ENCODE peak calls at places on chromosomes 7 and 10, in six cellular contexts. L is fibroblast of lung, I is transverse colon, Y is astrocyte, A is heart left ventricle, T is uterus. O is an unnamed sample. For H3K36me3 and H3K4me1, the result is how much of the 10 kb centered on the place peaks cover.

GRCh38 chr7:130152270-130153141 is 52.7 kb downstream of the TMEM209 start:
- DNase-seq in A (no peak), T (no peak), I (no peak), L (peak), Y (peak), O (no peak)

GRCh38 chr10:3892440-3893101 is 107.6 kb upstream of the KLF6 start:
- DNase-seq in Y (peak), L (peak), T (no peak), I (no peak), A (no peak), O (no peak)

GRCh38 chr7:45015313-45015712 is 15.3 kb downstream of the CCM2 start:
- DNase-seq in Y (no peak), L (no peak), A (no peak), T (no peak), I (no peak), O (no peak)

GRCh38 chr7:100897111-100897608 is 1.5 kb upstream of the ACHE start:
- DNase-seq in I (peak), L (no peak), Y (no peak), A (peak), T (no peak), O (peak)

GRCh38 chr7:77538186-77538907 is 1.3 kb downstream of the PTPN12 start:
- DNase-seq in L (peak), A (peak), Y (peak), T (peak), I (peak), O (peak)

GRCh38 chr10:69696073-69696731 is 66.2 kb downstream of the FAM241B start:
- DNase-seq in Y (peak), T (no peak), L (peak), A (no peak), I (no peak), O (peak)

GRCh38 chr10:115918812-115919211 is 354.2 kb downstream of the GFRA1 start:
- DNase-seq in I (no peak), T (no peak), L (peak), Y (peak), A (no peak), O (no peak)

GRCh38 chr10:127563718-127564553 is 14.8 kb downstream of the NPS start:
- DNase-seq in Y (no peak), A (no peak), L (no peak), T (no peak), I (peak), O (peak)

GRCh38 chr7:51366930-51367613 is 50.5 kb upstream of the COBL start:
- DNase-seq in I (peak), Y (peak), A (no peak), T (no peak), L (peak), O (peak)

GRCh38 chr10:43946445-43946844 is 297.8 kb upstream of the ZNF32 start:
- DNase-seq in A (no peak), T (no peak), L (no peak), I (no peak), Y (no peak), O (no peak)

GRCh38 chr7:135327458-135327857 is 93.8 kb downstream of the STRA8 start:
- DNase-seq in A (no peak), L (no peak), Y (no peak), T (no peak), I (no peak), O (no peak)

GRCh38 chr7:35465791-35466336 is 212.0 kb upstream of the TBX20 start:
- DNase-seq in Y (no peak), L (no peak), A (peak), T (no peak), I (no peak), O (no peak)

GRCh38 chr10:46309511-46310142 is 22.8 kb downstream of the ANTXRL start:
- DNase-seq in L (no peak), I (peak), A (no peak), Y (no peak), T (no peak), O (no peak)

GRCh38 chr7:18655969-18656761 is 160.6 kb downstream of the HDAC9 start:
- DNase-seq in A (no peak), L (no peak), I (no peak), Y (no peak), T (no peak), O (no peak)

GRCh38 chr7:93765475-93765874 is 125.1 kb downstream of the TFPI2 start:
- DNase-seq in T (no peak), Y (no peak), I (no peak), L (no peak), A (no peak), O (no peak)

GRCh38 chr7:131733604-131734003 is 177.2 kb upstream of the PODXL start:
- DNase-seq in Y (no peak), I (no peak), T (no peak), A (no peak), L (no peak), O (no peak)

GRCh38 chr7:151223728-151224127 is 3.3 kb downstream of the ABCF2 start:
- DNase-seq in Y (no peak), I (no peak), L (no peak), T (no peak), A (no peak), O (no peak)
- H3K36me3 ChIP-seq in Y (under half), I (under half), L (under half), T (under half), A (half or more), O (under half)

DNA sequence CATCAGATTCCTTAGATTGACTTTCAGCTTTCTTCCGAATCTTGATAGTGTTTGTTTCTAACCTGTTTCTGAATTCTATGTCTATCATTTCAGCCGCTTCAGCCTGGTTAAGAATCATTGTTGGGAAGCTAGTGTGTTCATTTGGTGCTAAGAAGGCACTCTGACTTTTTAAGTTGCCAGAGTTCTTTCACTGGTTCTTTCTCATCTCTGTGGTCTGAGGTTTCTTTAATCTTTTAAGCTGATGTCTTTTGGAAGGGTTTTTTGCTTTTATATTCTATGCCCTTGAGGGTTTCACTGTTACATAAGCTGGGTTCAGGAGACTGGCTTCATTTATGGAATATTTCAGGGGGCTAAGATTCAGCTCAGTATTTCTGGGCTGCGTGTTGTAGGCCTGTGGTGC is 104.5 kb upstream of the PRSS58 start:
- DNase-seq in I (no peak), T (no peak), L (no peak), A (no peak), Y (no peak), O (no peak)
- H3K4me1 ChIP-seq in I (under half), T (under half), L (under half), A (under half), Y (under half), O (under half)

DNA sequence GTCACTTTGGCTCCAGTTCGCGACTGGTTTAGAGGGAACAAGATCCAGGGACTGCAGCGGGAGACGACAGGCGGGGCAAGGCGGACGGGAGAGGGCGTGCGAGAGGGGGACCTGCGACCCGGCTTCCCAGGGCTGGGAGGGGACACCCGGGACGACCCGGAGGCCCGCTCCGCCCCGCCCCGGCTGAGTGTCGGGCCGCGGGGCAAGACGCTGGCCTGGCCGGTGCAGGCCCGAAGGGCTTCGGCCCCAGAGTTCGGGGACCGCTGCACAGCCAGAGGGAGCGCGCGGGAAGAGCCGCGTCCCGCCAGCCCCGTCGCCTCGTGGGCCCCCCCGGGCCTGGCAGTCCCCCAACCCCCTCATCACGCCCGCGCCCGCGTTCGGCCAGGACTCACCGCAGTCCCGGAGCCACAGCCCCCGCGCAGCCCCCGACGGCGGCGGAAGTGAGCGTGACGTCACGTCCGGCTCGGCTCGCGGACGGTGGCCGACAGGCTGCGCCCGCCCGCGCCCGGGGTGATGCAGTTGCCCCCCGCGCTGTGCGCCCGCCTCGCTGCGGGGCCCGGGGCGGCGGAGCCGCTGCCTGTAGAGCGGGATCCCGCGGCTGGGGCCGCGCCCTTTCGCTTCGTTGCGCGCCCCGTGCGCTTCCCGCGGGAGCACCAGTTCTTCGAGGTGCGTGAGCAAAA is at the start of the genes TUBGCP2 and ZNF511:
- DNase-seq in L (peak), Y (peak), T (peak), A (peak), I (peak), O (peak)
- TF ChIP-seq CTCF in L (no peak), Y (no peak), T (no peak), A (no peak), I (no peak), O (peak)

DNA sequence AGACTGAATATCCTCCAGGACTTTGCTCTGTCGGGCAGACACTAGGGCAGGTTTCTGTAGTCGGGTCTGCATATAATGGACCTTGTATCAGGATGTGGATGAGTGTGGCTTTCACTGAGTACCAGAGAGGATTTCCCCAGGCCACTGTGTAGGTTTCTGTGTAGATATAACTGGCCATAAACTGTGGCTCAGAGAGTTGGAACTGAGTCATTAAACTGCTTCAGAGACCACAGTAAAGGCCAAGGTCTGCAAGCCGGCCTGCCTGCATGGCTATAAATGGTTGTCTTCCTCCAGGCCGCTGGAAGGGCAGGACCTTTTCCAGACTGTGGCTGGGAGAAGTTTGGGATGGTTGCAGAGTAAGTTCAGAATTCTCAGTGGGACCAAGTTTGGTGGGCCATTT is 16.9 kb downstream of the ZNF92 start:
- DNase-seq in I (no peak), L (peak), Y (peak), T (no peak), A (no peak), O (no peak)
- H3K36me3 ChIP-seq in I (under half), L (under half), Y (under half), T (under half), A (half or more), O (under half)

GRCh38 chr7:126222782-126223181 is 1030.0 kb downstream of the GRM8 start:
- DNase-seq in I (no peak), Y (no peak), T (no peak), A (no peak), L (no peak), O (no peak)

GRCh38 chr7:126227055-126227454 is 1025.7 kb downstream of the GRM8 start:
- DNase-seq in A (no peak), Y (no peak), L (no peak), I (no peak), T (no peak), O (no peak)

GRCh38 chr7:126228356-126229061 is 1024.2 kb downstream of the GRM8 start:
- DNase-seq in T (no peak), L (no peak), I (no peak), Y (no peak), A (no peak), O (no peak)

DNA sequence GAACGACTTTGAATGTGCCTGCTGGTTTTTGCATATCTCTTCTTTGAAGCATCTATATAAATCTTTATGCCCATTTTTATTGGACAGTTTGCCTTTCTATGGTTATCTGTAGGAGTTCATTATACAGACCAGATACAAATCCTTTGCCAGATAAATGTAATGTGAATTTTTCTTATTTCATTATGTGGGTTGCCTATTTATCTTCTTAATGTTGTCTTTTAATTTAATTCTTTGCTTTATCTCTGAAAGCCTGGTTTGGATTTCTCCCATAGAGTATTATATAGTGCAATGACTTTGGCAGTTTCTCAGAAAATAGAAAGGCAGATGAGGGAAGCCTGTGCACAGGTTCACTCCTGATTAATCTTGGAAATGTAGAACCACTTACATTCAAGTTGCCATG is 1025.1 kb downstream of the GRM8 start:
- DNase-seq in T (no peak), I (no peak), L (no peak), Y (no peak), A (no peak), O (no peak)
- H3K4me1 ChIP-seq in T (under half), I (under half), L (under half), Y (under half), A (under half), O (under half)

GRCh38 chr10:114239117-114239993 is at the start of gene VWA2:
- DNase-seq in A (peak), T (no peak), I (peak), L (no peak), Y (no peak), O (no peak)
- TF ChIP-seq CTCF in A (peak), T (no peak), I (no peak), L (no peak), Y (no peak), O (no peak)

GRCh38 chr10:124294811-124295770 is 123.6 kb downstream of the OAT start:
- DNase-seq in I (no peak), A (no peak), Y (no peak), L (no peak), T (no peak), O (no peak)
- H3K36me3 ChIP-seq in I (under half), A (under half), Y (under half), L (under half), T (under half), O (under half)

DNA sequence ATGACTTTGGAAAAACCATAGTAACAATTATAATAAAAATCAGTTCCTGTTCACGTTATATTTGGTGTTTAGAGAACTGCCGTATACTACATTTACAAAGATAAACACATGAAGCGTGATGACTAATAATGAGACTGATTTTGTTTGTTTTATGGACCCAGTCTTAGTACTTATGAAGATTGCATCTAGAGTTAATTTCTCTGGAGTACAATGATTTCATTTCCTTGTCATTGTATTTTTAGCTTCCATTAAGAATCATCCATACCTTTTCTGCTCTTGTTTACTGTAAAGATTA is 2.9 kb downstream of the RBM20 start:
- DNase-seq in I (no peak), Y (no peak), T (no peak), L (no peak), A (no peak), O (no peak)
- H3K4me1 ChIP-seq in I (under half), Y (under half), T (under half), L (under half), A (under half), O (half or more)

DNA sequence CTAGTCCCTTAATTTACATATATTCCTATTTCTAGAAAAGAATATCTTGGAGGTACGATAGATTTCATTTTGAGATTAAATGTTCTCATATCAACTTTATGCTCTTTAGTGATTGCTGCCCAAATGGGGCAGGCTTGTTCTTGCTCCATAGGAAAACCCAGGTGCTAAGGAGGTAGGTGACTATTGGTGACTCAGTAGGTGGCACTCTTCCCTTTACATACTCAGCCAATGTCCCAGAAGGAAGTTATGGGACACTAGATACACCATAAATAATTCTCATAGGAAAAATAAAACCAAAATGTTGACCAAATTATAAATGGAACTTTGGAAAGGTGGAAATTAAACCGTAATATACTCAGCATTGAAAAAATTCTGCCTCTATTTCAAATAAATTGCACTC is 4.0 kb downstream of the SKAP2 start:
- DNase-seq in Y (no peak), A (no peak), L (no peak), I (peak), T (no peak), O (peak)
- TF ChIP-seq CTCF in Y (no peak), A (no peak), L (no peak), I (peak), T (no peak), O (no peak)

O was measured in cardiac muscle cell.